ENCODE peak calls at places on chromosome 6, in seven cellular contexts. J is hepatocyte, V is endothelial cell, R is A549, U is fibroblast of pulmonary artery, O is progenitor cell of endocrine pancreas, B is cardiac fibroblast. D is an unnamed sample.

GRCh38 chr6:15966000-15966399 is 162.9 kb upstream of the MYLIP start:
- DNase-seq in V (no peak), U (no peak), O (no peak), B (no peak), R (no peak), J (no peak), D (no peak)

GRCh38 chr6:106324726-106325335 is 729 bp downstream of the ATG5 start:
- DNase-seq in J (no peak), R (no peak), B (peak; percentile 21), V (no peak), O (no peak), U (peak; percentile 15), D (no peak)

GRCh38 chr6:170393033-170393432 is 86.5 kb downstream of the FAM120B start:
- DNase-seq in V (no peak), R (no peak), U (no peak), B (no peak), O (no peak), J (no peak), D (no peak)

GRCh38 chr6:63434936-63435335 is 115.2 kb upstream of the LGSN start:
- DNase-seq in R (no peak), J (no peak), O (no peak), B (no peak), U (no peak), V (no peak), D (no peak)

GRCh38 chr6:146997062-146997461 is 207.2 kb upstream of the STXBP5 start:
- DNase-seq in J (no peak), U (peak; percentile 65), R (peak; percentile 33), V (no peak), O (no peak), B (peak; percentile 65), D (no peak)

GRCh38 chr6:9711313-9711712 is 703.6 kb downstream of the TFAP2A start:
- DNase-seq in J (no peak), R (no peak), B (no peak), O (no peak), U (peak; percentile 13), V (no peak), D (no peak)

GRCh38 chr6:157096522-157096921 is 226.8 kb downstream of the TMEM242 start:
- DNase-seq in O (no peak), B (no peak), R (no peak), U (no peak), V (no peak), J (no peak), D (no peak)

GRCh38 chr6:36692220-36692619 is 5.4 kb upstream of the RAB44 start:
- DNase-seq in V (no peak), O (no peak), J (no peak), U (no peak), R (no peak), B (no peak), D (no peak)

GRCh38 chr6:21033575-21034026 is 499.3 kb downstream of the CDKAL1 start:
- DNase-seq in R (peak; percentile 14), B (peak; percentile 90), V (no peak), J (peak; percentile 29), U (peak; percentile 92), O (no peak), D (no peak)

GRCh38 chr6:10824297-10824696 is 14.0 kb downstream of the MAK start:
- DNase-seq in J (no peak), O (no peak), V (no peak), R (no peak), B (no peak), U (no peak), D (no peak)

GRCh38 chr6:99522531-99522930 is 7.3 kb upstream of the USP45 start:
- DNase-seq in B (peak; percentile 57), R (peak; percentile 68), J (peak; percentile 22), U (peak; percentile 81), V (no peak), O (no peak), D (peak; percentile 65)

GRCh38 chr6:42766163-42766670 is 15.6 kb upstream of the BICRAL start:
- DNase-seq in B (no peak), O (no peak), U (peak; percentile 42), R (peak; percentile 50), V (no peak), J (no peak), D (peak; percentile 32)

GRCh38 chr6:82441047-82441770 is 77.6 kb downstream of the TPBG start:
- DNase-seq in U (no peak), O (no peak), V (no peak), B (no peak), J (no peak), R (no peak), D (no peak)

GRCh38 chr6:23089981-23090380 is 520.6 kb downstream of the HDGFL1 start:
- DNase-seq in O (no peak), V (no peak), U (peak; percentile 16), B (no peak), R (no peak), J (no peak), D (no peak)

GRCh38 chr6:135346747-135347146 is 150.8 kb downstream of the AHI1 start:
- DNase-seq in U (no peak), B (peak; percentile 4), O (no peak), J (no peak), R (no peak), V (no peak), D (no peak)

GRCh38 chr6:67544851-67545452 is 1090.1 kb upstream of the ADGRB3 start:
- DNase-seq in R (no peak), V (no peak), B (no peak), J (no peak), O (no peak), U (no peak), D (no peak)

GRCh38 chr6:29667158-29667557 is 10.3 kb downstream of the MOG start:
- DNase-seq in R (no peak), O (no peak), U (no peak), J (no peak), B (no peak), V (no peak), D (no peak)

GRCh38 chr6:105204768-105205167 is 25.0 kb upstream of the POPDC3 start:
- DNase-seq in V (no peak), J (no peak), B (no peak), O (no peak), R (no peak), U (no peak), D (no peak)

GRCh38 chr6:159074120-159074684 is 29.4 kb upstream of the TAGAP start:
- DNase-seq in O (no peak), U (peak; percentile 50), R (peak; percentile 51), B (peak; percentile 57), J (peak; percentile 79), V (peak; percentile 34), D (peak; percentile 36)

GRCh38 chr6:17885889-17886576 is 101.4 kb downstream of the KIF13A start:
- DNase-seq in J (no peak), U (no peak), R (no peak), O (no peak), B (no peak), V (no peak), D (no peak)
- TF ChIP-seq CTCF in J (no peak), U (no peak), R (no peak), O (no peak), B (no peak), V (no peak), D (no peak)

GRCh38 chr6:90100059-90100665 is 196.5 kb downstream of the BACH2 start:
- DNase-seq in V (no peak), B (no peak), U (peak; percentile 7), J (no peak), O (no peak), R (no peak), D (no peak)

GRCh38 chr6:90096818-90097217 is 199.8 kb downstream of the BACH2 start:
- DNase-seq in O (no peak), V (no peak), R (no peak), B (no peak), J (no peak), U (no peak), D (no peak)

GRCh38 chr6:90097357-90097756 is 199.3 kb downstream of the BACH2 start:
- DNase-seq in R (no peak), V (no peak), U (peak; percentile 14), B (peak; percentile 10), J (no peak), O (no peak), D (no peak)

GRCh38 chr6:90098637-90099036 is 198.0 kb downstream of the BACH2 start:
- DNase-seq in B (peak; percentile 42), J (no peak), V (no peak), R (no peak), O (no peak), U (peak; percentile 31), D (no peak)

GRCh38 chr6:90098025-90098474 is 198.6 kb downstream of the BACH2 start:
- DNase-seq in U (peak; percentile 91), V (no peak), O (no peak), J (peak; percentile 66), R (no peak), B (peak; percentile 95), D (no peak)
- TF ChIP-seq CTCF in U (peak; percentile 51), V (no peak), O (peak; percentile 7), J (peak; percentile 57), R (no peak), B (peak; percentile 14), D (peak; percentile 16)

GRCh38 chr6:70957284-70957617 is 391 bp upstream of the B3GAT2 start:
- DNase-seq in V (no peak), B (no peak), R (no peak), J (no peak), O (no peak), U (no peak), D (no peak)

GRCh38 chr6:70956451-70957283 is at the start of gene B3GAT2:
- DNase-seq in V (peak; percentile 36), B (peak; percentile 26), U (peak; percentile 23), J (peak; percentile 47), R (peak; percentile 0), O (peak; percentile 19), D (peak; percentile 32)

GRCh38 chr6:70955441-70956190 is 1.2 kb downstream of the B3GAT2 start:
- DNase-seq in V (peak; percentile 96), R (peak; percentile 74), J (peak; percentile 94), O (peak; percentile 97), B (peak; percentile 74), U (peak; percentile 73), D (peak; percentile 96)

GRCh38 chr6:70954750-70955149 is 2.1 kb downstream of the B3GAT2 start:
- DNase-seq in B (no peak), U (no peak), R (no peak), J (no peak), V (no peak), O (no peak), D (no peak)

DNA sequence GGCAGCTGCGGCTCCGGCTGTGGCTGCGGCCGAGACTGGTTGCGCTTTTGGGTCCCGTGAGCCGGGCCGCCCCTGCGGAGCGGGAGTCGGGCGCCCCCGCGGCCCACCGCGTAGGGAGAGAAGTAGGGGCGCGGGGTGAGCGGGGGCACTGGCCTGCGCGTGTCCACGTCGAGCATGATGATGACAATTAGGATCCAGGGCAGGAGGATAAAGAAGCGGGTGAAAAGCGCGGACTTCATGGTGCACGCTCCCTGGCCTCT is 739 bp downstream of the B3GAT2 start:
- DNase-seq in R (no peak), B (no peak), O (no peak), J (no peak), U (no peak), V (no peak), D (no peak)
- TF ChIP-seq CTCF in R (no peak), B (no peak), O (peak; percentile 28), J (no peak), U (no peak), V (peak; percentile 50), D (no peak)

DNA sequence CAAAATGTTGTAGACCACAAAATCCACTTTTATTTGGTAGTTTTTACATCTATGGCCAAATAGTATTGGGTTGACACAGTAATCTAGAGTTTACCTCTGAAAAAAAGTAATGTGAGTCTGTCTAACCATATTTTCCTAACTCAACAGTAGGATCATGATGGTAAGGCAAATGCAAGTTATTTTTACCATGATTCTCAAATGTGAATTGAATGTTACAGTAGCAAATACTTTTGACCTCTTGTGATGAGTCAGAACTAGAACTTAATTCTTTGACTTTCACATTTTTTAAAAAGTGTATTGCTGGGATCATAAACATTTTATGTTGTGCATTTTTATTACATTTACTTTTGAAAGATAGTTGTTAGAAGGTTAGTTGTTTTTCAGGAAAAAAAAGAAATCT is 22.0 kb downstream of the RNF146 start:
- DNase-seq in U (no peak), R (no peak), J (no peak), V (no peak), B (no peak), O (no peak), D (no peak)
- TF ChIP-seq CTCF in U (no peak), R (no peak), J (no peak), V (no peak), B (no peak), O (no peak), D (no peak)